ENCODE peak calls at places on chromosomes 5 and 9, in six cellular contexts. E, M, P, R, K and Z are unnamed samples. For H3F3A, the result is how much of the 10 kb centered on the place peaks cover.

GRCh38 chr5:107074991-107075390 is 595.7 kb downstream of the EFNA5 start:
- DNase-seq in E (no peak), M (no peak), P (no peak), R (no peak), K (no peak), Z (no peak)

GRCh38 chr9:75146229-75146628 is 57.9 kb downstream of the OSTF1 start:
- DNase-seq in E (peak), M (no peak), P (no peak), R (no peak), K (no peak), Z (no peak)

GRCh38 chr5:138955013-138955660 is 80.0 kb upstream of the LRRTM2 start:
- DNase-seq in E (no peak), M (no peak), P (no peak), R (no peak), K (no peak), Z (no peak)

GRCh38 chr5:79963261-79963977 is 27.6 kb downstream of the MTX3 start:
- DNase-seq in E (no peak), M (no peak), P (no peak), R (no peak), K (no peak), Z (no peak)

GRCh38 chr5:92800360-92800759 is 780.7 kb downstream of the NR2F1-AS1 start:
- DNase-seq in E (no peak), M (no peak), P (no peak), R (no peak), K (no peak), Z (no peak)

GRCh38 chr5:1995491-1995890 is 112.8 kb upstream of the IRX4 start:
- DNase-seq in E (no peak), M (no peak), P (no peak), R (no peak), K (no peak), Z (no peak)

GRCh38 chr5:144183254-144183889 is 12.7 kb downstream of the KCTD16 start:
- DNase-seq in E (peak), M (peak), P (peak), R (peak), K (peak), Z (no peak)

GRCh38 chr5:8320244-8320643 is 451.3 kb downstream of the MTRR start:
- DNase-seq in E (no peak), M (no peak), P (no peak), R (no peak), K (no peak), Z (no peak)

GRCh38 chr5:166123698-166124097 is 2167.7 kb upstream of the WWC1 start:
- DNase-seq in E (no peak), M (no peak), P (no peak), R (no peak), K (no peak), Z (no peak)

DNA sequence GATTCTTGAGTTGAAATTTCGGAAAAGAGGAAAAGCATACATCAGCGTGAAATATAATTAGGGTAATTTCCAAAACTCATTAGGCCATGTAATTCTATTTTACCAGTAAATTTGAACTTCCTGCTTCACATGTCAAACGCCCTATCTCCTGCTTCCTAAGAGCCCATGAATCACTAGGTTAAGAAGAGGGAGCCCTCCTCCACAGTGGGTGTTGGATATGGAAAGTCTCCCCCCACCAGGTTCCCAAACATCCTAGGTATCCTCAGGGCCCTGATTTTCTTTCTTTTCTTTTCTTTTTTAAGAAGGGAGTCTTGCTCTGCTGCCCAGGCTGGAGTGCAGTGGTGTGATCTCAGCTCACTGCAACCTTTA is 115.1 kb downstream of the SUSD1 start:
- DNase-seq in E (no peak), M (no peak), P (no peak), R (no peak), K (no peak), Z (no peak)
- H3K27ac ChIP-seq in E (peak), M (peak), P (no peak), R (no peak), K (no peak), Z (no peak)

DNA sequence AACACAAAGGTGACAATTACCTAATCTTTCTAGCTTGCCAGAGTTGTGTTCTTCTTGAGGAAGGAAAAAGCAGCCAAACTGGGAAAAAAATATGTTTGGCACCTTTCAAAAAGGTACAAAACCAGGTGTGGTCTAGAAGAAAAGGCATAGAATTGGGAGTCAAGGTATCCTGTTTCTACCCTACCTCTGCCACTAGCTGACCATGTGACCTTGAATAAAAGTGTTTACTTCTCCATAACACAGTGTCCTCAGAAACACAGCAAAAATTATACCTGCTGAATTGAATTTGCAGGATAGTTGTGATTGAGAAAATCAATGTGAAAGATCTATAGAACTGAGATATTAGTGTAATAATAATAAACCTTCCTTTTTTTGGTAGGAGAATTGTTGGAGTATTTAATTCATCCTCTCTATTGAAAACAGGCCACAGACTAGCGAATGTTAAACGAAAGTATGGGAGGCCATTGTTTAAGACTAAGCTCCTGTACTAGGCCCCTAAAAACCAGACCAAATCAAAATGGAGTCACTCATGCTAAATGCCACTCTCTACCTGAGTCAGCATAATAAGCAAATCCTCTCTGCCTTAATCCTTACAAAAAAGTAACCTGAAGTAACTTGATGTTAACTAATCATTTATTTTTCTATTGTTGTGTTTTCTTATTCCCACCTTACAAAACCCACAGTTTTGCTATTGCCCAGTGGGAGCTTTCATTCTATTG is 12.6 kb downstream of the CYFIP2 start:
- DNase-seq in E (no peak), M (no peak), P (no peak), R (no peak), K (no peak), Z (no peak)
- H3F3A ChIP-seq in E (under half), M (under half), P (under half), R (under half), K (under half), Z (under half)

DNA sequence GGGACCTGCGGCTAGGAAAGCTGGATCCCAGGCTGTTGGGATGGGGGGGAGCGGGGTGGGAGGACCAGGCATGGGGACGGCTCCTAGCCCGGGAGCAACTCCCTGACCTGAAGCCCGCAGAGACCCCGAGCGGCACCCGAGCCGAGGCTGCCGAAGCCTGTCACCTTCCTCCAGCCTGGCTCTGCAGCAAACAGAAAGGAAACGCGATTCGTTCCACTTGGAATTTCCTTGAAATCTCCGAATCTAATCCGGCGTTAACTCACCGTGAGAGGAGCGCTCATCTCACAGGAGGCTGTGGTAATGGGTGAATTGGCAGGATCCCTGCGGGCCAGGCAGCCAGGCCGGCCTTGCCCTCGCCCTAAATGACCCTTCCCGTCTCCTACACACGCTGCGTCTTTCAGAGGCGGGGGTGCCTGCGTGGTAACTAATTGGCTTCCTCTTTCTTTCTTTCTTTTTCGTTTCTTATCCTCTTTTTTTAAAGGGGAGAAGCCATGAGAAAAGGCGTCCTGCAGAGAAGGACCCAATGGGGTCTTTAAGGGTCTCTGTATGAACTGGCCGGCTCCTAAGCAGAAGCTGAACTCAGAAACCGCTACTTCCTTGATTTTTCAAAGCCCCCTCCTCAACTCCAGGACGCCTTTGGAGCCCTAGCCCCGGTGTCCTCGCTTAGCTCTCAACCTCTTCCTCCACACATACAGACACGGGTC is 8.5 kb downstream of the PAX5 start:
- DNase-seq in E (peak), M (no peak), P (peak), R (no peak), K (peak), Z (no peak)
- TF ChIP-seq EZH2 in E (no peak), M (no peak), P (peak), R (no peak), K (peak), Z (no peak)

DNA sequence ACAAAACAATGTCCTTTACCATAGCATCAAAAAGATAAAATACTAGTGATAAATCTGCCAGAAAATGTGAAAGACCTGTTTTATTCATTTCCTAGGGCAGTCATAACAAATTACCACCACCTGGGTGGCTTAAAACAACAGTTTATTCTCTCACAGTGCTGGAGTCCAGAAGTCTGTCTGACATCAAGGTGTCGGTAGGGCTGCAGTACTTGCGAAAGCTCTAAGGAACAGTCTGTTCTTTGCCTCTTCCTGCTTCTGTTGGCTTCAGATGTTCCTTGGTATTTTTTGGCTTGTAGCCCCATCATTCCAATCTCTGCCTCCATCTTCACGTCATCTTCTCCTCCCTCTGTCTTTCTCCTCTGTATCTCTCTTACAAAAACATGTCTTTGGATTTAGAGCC is 51.0 kb downstream of the PTPDC1 start:
- DNase-seq in E (peak), M (no peak), P (no peak), R (no peak), K (no peak), Z (no peak)
- H3K27ac ChIP-seq in E (peak), M (no peak), P (no peak), R (no peak), K (no peak), Z (no peak)

DNA sequence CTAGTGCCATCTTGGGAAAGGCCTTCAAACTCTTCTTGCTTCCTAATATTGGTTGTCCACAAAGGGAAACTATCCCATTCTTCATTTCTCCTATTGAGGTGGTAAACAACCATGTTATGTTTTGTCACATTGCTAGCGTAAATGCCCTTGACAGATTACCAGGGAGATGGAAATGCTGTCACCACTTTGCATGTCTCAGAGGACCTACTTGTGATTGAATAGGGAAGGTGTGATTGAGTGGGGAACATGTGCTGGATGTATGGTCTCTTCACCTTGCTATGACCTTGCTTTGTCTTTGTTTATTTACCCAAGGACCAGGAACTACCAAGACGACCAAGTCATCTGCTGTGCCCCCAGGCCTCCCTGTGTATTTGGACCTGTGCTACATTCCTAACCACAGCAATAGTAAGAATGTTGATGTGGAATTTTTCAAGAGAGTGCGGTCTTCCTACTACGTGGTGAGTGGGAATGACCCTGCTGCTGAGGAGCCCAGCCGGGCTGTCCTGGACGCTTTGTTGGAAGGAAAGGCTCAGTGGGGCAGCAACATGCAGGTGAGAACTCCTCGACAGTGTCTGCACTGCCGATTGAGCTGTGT is 96.1 kb downstream of the MAP1B start:
- DNase-seq in E (no peak), M (no peak), P (no peak), R (no peak), K (no peak), Z (no peak)
- H3F3A ChIP-seq in E (half or more), M (under half), P (under half), R (under half), K (under half), Z (under half)

GRCh38 chr5:141826674-141827073 is 51.5 kb downstream of the PCDH1 start:
- DNase-seq in E (peak), M (no peak), P (no peak), R (no peak), K (no peak), Z (no peak)

GRCh38 chr5:141824717-141825116 is 53.5 kb downstream of the PCDH1 start:
- DNase-seq in E (no peak), M (no peak), P (no peak), R (no peak), K (no peak), Z (no peak)

GRCh38 chr5:141828162-141828561 is 50.0 kb downstream of the PCDH1 start:
- DNase-seq in E (no peak), M (no peak), P (no peak), R (no peak), K (no peak), Z (no peak)

GRCh38 chr5:141825241-141825671 is 53.0 kb downstream of the PCDH1 start:
- DNase-seq in E (no peak), M (no peak), P (peak), R (no peak), K (no peak), Z (no peak)

GRCh38 chr5:141825836-141826560 is 52.2 kb downstream of the PCDH1 start:
- DNase-seq in E (peak), M (peak), P (peak), R (peak), K (peak), Z (no peak)
- TF ChIP-seq EZH2 in E (no peak), M (no peak), P (no peak), R (no peak), K (no peak), Z (no peak)

GRCh38 chr5:173329370-173330150 is 1.3 kb upstream of the STC2 start:
- DNase-seq in E (peak), M (peak), P (peak), R (no peak), K (peak), Z (peak)

GRCh38 chr5:173330151-173330855 is 2.1 kb upstream of the STC2 start:
- DNase-seq in E (no peak), M (peak), P (peak), R (no peak), K (peak), Z (no peak)

GRCh38 chr5:173327948-173328895 is at the start of gene STC2:
- DNase-seq in E (peak), M (peak), P (peak), R (peak), K (peak), Z (peak)

GRCh38 chr5:173327084-173327947 is 898 bp downstream of the STC2 start:
- DNase-seq in E (peak), M (no peak), P (no peak), R (no peak), K (peak), Z (peak)

DNA sequence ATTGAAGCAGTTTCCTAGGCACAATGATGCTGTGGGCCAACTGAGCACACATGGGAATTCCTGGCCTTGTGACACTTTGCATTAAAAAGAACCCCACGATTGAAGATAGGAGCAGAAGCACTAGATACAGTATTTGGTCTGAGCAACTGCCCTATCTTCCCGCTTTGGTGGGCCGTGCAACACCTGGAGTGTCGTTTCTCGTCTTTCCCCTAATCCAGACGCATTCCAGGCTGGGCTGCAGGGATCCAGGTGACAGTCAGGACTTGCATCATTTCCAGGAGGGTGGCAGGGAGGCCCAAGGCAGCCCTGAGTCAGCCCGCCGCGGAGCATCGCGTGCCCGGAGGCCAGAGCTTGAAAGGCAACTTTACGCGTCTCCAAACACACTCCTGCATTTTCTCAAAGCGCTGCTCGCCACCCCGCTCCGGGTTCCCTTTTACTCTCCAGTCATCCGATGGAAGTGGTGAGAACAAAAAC is 719 bp upstream of the STC2 start:
- DNase-seq in E (peak), M (peak), P (peak), R (no peak), K (peak), Z (peak)
- H3K27ac ChIP-seq in E (peak), M (peak), P (peak), R (no peak), K (no peak), Z (peak)

GRCh38 chr5:177133119-177133844 is at the start of gene NSD1:
- DNase-seq in E (peak), M (peak), P (peak), R (peak), K (peak), Z (no peak)
- H3F3A ChIP-seq in E (under half), M (under half), P (under half), R (under half), K (under half), Z (under half)